ENCODE peak calls at places on chromosomes 16 and 17, in ten cellular contexts. K is H54; U is naive B cell; Z is esophagus squamous epithelium; C is aorta; P is stimulated activated CD8-positive, alpha-beta memory T cell treated with anti-CD3 and anti-CD28 coated beads, Interleukin-7, amount 100 ng/mL, for 1 hour; E is HT-29; V is tibial artery; H is germinal center; Q is retina. R is an unnamed sample.

GRCh38 chr17:8072727-8073461 is 14.6 kb downstream of the ALOX12B start:
- DNase-seq in K (no peak), U (no peak), Z (no peak), C (peak; percentile 55), P (no peak), E (no peak), V (no peak), H (no peak), Q (peak; percentile 53), R (no peak)

GRCh38 chr17:68085751-68086445 is 50.4 kb downstream of the KPNA2 start:
- DNase-seq in K (no peak), U (peak; percentile 58), Z (no peak), C (no peak), P (no peak), E (peak; percentile 79), V (no peak), H (peak; percentile 24), Q (no peak), R (no peak)

GRCh38 chr17:11742891-11743290 is 144.6 kb downstream of the DNAH9 start:
- DNase-seq in K (no peak), U (no peak), Z (no peak), C (no peak), P (no peak), E (no peak), V (no peak), H (no peak), Q (no peak), R (no peak)

GRCh38 chr16:70788668-70789161 is 12.2 kb downstream of the VAC14 start:
- DNase-seq in K (no peak), U (no peak), Z (no peak), C (no peak), P (no peak), E (no peak), V (no peak), H (no peak), Q (no peak), R (no peak)

GRCh38 chr17:8176197-8176940 is at the start of gene TMEM107:
- DNase-seq in K (no peak), U (peak; percentile 84), Z (no peak), C (peak; percentile 92), P (peak; percentile 76), E (peak; percentile 72), V (peak; percentile 92), H (peak; percentile 79), Q (peak; percentile 96), R (peak; percentile 64)

GRCh38 chr17:35609831-35610230 is 22.7 kb downstream of the AP2B1 start:
- DNase-seq in K (no peak), U (no peak), Z (no peak), C (no peak), P (no peak), E (no peak), V (no peak), H (no peak), Q (no peak), R (no peak)

GRCh38 chr16:11356573-11357331 is 11.5 kb downstream of the RMI2 start:
- DNase-seq in K (peak; percentile 50), U (peak; percentile 43), Z (no peak), C (peak; percentile 81), P (peak; percentile 37), E (peak; percentile 68), V (peak; percentile 74), H (peak; percentile 63), Q (peak; percentile 59), R (no peak)

GRCh38 chr17:48012151-48012520 is 25.5 kb downstream of the COPZ2 start:
- DNase-seq in K (no peak), U (peak; percentile 69), Z (no peak), C (peak; percentile 64), P (peak; percentile 38), E (peak; percentile 25), V (no peak), H (peak; percentile 90), Q (peak; percentile 97), R (no peak)

GRCh38 chr17:58995247-58995940 is 111.3 kb downstream of the TRIM37 start:
- DNase-seq in K (no peak), U (no peak), Z (no peak), C (no peak), P (no peak), E (no peak), V (no peak), H (no peak), Q (no peak), R (no peak)

GRCh38 chr16:4052801-4053662 is 63.2 kb downstream of the ADCY9 start:
- DNase-seq in K (no peak), U (no peak), Z (no peak), C (peak; percentile 78), P (no peak), E (no peak), V (no peak), H (no peak), Q (peak; percentile 58), R (peak; percentile 45)

GRCh38 chr17:2266045-2266864 is 37.3 kb downstream of the SMG6 start:
- DNase-seq in K (no peak), U (peak; percentile 47), Z (no peak), C (no peak), P (peak; percentile 64), E (no peak), V (no peak), H (peak; percentile 39), Q (no peak), R (peak; percentile 53)

GRCh38 chr16:85839681-85840240 is 40.3 kb downstream of the COX4I1 start:
- DNase-seq in K (no peak), U (no peak), Z (no peak), C (peak; percentile 51), P (no peak), E (no peak), V (no peak), H (no peak), Q (no peak), R (no peak)

GRCh38 chr16:3642397-3643094 is 11.9 kb upstream of the DNASE1 start:
- DNase-seq in K (no peak), U (no peak), Z (no peak), C (no peak), P (no peak), E (peak; percentile 89), V (peak; percentile 31), H (no peak), Q (peak; percentile 45), R (no peak)

GRCh38 chr17:3729881-3730280 is 6.2 kb downstream of the HASPIN start:
- DNase-seq in K (no peak), U (no peak), Z (no peak), C (no peak), P (no peak), E (no peak), V (no peak), H (no peak), Q (no peak), R (no peak)

GRCh38 chr17:59165933-59166342 is 10.4 kb downstream of the PRR11 start:
- DNase-seq in K (peak; percentile 34), U (peak; percentile 6), Z (no peak), C (no peak), P (no peak), E (peak; percentile 73), V (no peak), H (peak; percentile 48), Q (peak; percentile 50), R (no peak)

GRCh38 chr16:54284931-54285413 is 1.6 kb downstream of the IRX3 start:
- DNase-seq in K (no peak), U (no peak), Z (no peak), C (no peak), P (no peak), E (no peak), V (peak; percentile 69), H (no peak), Q (peak; percentile 68), R (no peak)

GRCh38 chr17:72205357-72205756 is 84.5 kb downstream of the SOX9 start:
- DNase-seq in K (no peak), U (no peak), Z (no peak), C (no peak), P (no peak), E (no peak), V (no peak), H (no peak), Q (peak; percentile 85), R (no peak)

GRCh38 chr17:22517716-22518115 is 825.4 kb downstream of the KCNJ18 start:
- DNase-seq in K (no peak), U (no peak), Z (no peak), C (no peak), P (no peak), E (peak; percentile 1), V (no peak), H (no peak), Q (no peak), R (no peak)

GRCh38 chr16:47917118-47917517 is 238.7 kb downstream of the ABCC12 start:
- DNase-seq in K (no peak), U (no peak), Z (no peak), C (no peak), P (no peak), E (no peak), V (no peak), H (no peak), Q (no peak), R (no peak)

R was measured in GF-D8.